ENCODE peak calls at places on chromosomes 16 and 17, in eight cellular contexts. Z is mesenchymal stem cell; R is GM12891; G is anterior cingulate cortex; C is activated CD4-positive, alpha-beta T cell treated with anti-CD3 and anti-CD28 coated beads, Interleukin-2, amount 50 U/mL, for 24 hours; Y is LHCN-M2; K is astrocyte of the cerebellum; J is NCI-H524. H is an unnamed sample.

GRCh38 chr17:18258356-18259038 is at the start of gene FLII:
- DNase-seq in Z (peak; percentile 34), R (peak; percentile 71), G (peak; percentile 75), C (peak; percentile 29), Y (no peak), K (no peak), J (no peak), H (peak; percentile 47)

GRCh38 chr17:67546578-67547527 is 169.8 kb downstream of the PITPNC1 start:
- DNase-seq in Z (peak; percentile 64), R (peak; percentile 57), G (peak; percentile 44), C (no peak), Y (no peak), K (no peak), J (no peak), H (peak; percentile 52)

GRCh38 chr16:31365131-31365865 is 10.3 kb downstream of the ITGAX start:
- DNase-seq in Z (no peak), R (peak; percentile 57), G (no peak), C (no peak), Y (no peak), K (no peak), J (no peak), H (no peak)

GRCh38 chr17:19017804-19018599 is 13.4 kb upstream of the FAM83G start:
- DNase-seq in Z (no peak), R (no peak), G (no peak), C (no peak), Y (no peak), K (no peak), J (no peak), H (no peak)

GRCh38 chr17:69425978-69426377 is 11.5 kb downstream of the MAP2K6 start:
- DNase-seq in Z (no peak), R (no peak), G (no peak), C (no peak), Y (no peak), K (no peak), J (no peak), H (no peak)

GRCh38 chr17:82229686-82230626 is 1.1 kb downstream of the SLC16A3 start:
- DNase-seq in Z (peak; percentile 50), R (no peak), G (no peak), C (no peak), Y (no peak), K (no peak), J (no peak), H (no peak)

GRCh38 chr17:9991351-9991750 is 86.3 kb upstream of the RCVRN start:
- DNase-seq in Z (no peak), R (no peak), G (no peak), C (no peak), Y (no peak), K (no peak), J (no peak), H (no peak)

GRCh38 chr17:5864910-5865657 is 205.1 kb upstream of the WSCD1 start:
- DNase-seq in Z (no peak), R (no peak), G (no peak), C (no peak), Y (no peak), K (no peak), J (no peak), H (no peak)

GRCh38 chr17:82872591-82873520 is 33.0 kb upstream of the ZNF750 start:
- DNase-seq in Z (no peak), R (no peak), G (no peak), C (no peak), Y (no peak), K (no peak), J (no peak), H (no peak)

GRCh38 chr16:69727916-69728270 is 1.5 kb upstream of the NQO1 start:
- DNase-seq in Z (no peak), R (no peak), G (peak; percentile 33), C (no peak), Y (no peak), K (no peak), J (no peak), H (no peak)

GRCh38 chr17:57523926-57524634 is 221.0 kb downstream of the CCDC182 start:
- DNase-seq in Z (no peak), R (no peak), G (no peak), C (no peak), Y (peak; percentile 93), K (no peak), J (peak; percentile 55), H (no peak)

GRCh38 chr16:88354229-88355092 is 28.3 kb upstream of the ZNF469 start:
- DNase-seq in Z (no peak), R (no peak), G (no peak), C (no peak), Y (no peak), K (no peak), J (no peak), H (no peak)

GRCh38 chr16:35141303-35141702 is 1681.9 kb downstream of the TP53TG3F start:
- DNase-seq in Z (no peak), R (no peak), G (no peak), C (no peak), Y (no peak), K (no peak), J (no peak), H (no peak)

GRCh38 chr17:67441052-67441738 is 64.1 kb downstream of the PITPNC1 start:
- DNase-seq in Z (peak; percentile 98), R (no peak), G (no peak), C (peak; percentile 40), Y (peak; percentile 83), K (no peak), J (no peak), H (peak; percentile 72)

GRCh38 chr16:14151256-14152030 is 80.3 kb downstream of the MRTFB start:
- DNase-seq in Z (peak; percentile 60), R (no peak), G (no peak), C (no peak), Y (peak; percentile 82), K (no peak), J (no peak), H (peak; percentile 43)

GRCh38 chr16:79621027-79621426 is 20.5 kb upstream of the MAF start:
- DNase-seq in Z (no peak), R (no peak), G (no peak), C (no peak), Y (no peak), K (no peak), J (no peak), H (no peak)

GRCh38 chr17:15404116-15404730 is 62.8 kb upstream of the TEKT3 start:
- DNase-seq in Z (peak; percentile 47), R (no peak), G (no peak), C (no peak), Y (peak; percentile 77), K (no peak), J (no peak), H (peak; percentile 38)

GRCh38 chr17:77738666-77739531 is 219.6 kb upstream of the TNRC6C start:
- DNase-seq in Z (no peak), R (no peak), G (no peak), C (no peak), Y (no peak), K (no peak), J (no peak), H (no peak)

GRCh38 chr16:20614201-20615141 is 38.3 kb upstream of the ACSM2B start:
- DNase-seq in Z (no peak), R (no peak), G (no peak), C (no peak), Y (no peak), K (no peak), J (peak; percentile 38), H (no peak)

GRCh38 chr17:3770471-3770870 is 30.5 kb downstream of the ITGAE start:
- DNase-seq in Z (no peak), R (no peak), G (no peak), C (no peak), Y (no peak), K (no peak), J (no peak), H (no peak)

GRCh38 chr16:10828851-10829331 is 10.3 kb upstream of the TVP23A start:
- DNase-seq in Z (no peak), R (no peak), G (peak; percentile 83), C (no peak), Y (peak; percentile 68), K (peak; percentile 70), J (no peak), H (peak; percentile 43)

GRCh38 chr17:50872710-50873424 is 6.7 kb upstream of the TOB1 start:
- DNase-seq in Z (no peak), R (no peak), G (no peak), C (no peak), Y (peak; percentile 53), K (peak; percentile 34), J (no peak), H (peak; percentile 78)

GRCh38 chr16:85394511-85395206 is 218.5 kb upstream of the GSE1 start:
- DNase-seq in Z (no peak), R (no peak), G (no peak), C (no peak), Y (no peak), K (no peak), J (no peak), H (no peak)

GRCh38 chr17:80942360-80943345 is 49.0 kb upstream of the CHMP6 start:
- DNase-seq in Z (no peak), R (no peak), G (peak; percentile 81), C (no peak), Y (peak; percentile 65), K (peak; percentile 68), J (no peak), H (peak; percentile 85)

GRCh38 chr16:66359811-66360608 is 6.5 kb upstream of the CDH5 start:
- DNase-seq in Z (no peak), R (no peak), G (no peak), C (no peak), Y (peak; percentile 26), K (no peak), J (peak; percentile 82), H (no peak)